ENCODE peak calls at places on chromosomes 11 and 22, in six cellular contexts. L, Y, Z, X, P and G are unnamed samples.

GRCh38 chr11:8913961-8914660 is 3.1 kb downstream of the AKIP1 start:
- DNase-seq in L (peak; percentile 62), Y (peak; percentile 27), P (peak; percentile 36), X (no peak), Z (peak; percentile 36), G (no peak)

GRCh38 chr22:47055461-47055860 is 293.0 kb downstream of the TBC1D22A start:
- DNase-seq in X (no peak), Y (no peak), L (no peak), Z (no peak), P (no peak), G (no peak)

GRCh38 chr11:13145461-13145860 is 132.1 kb upstream of the BMAL1 start:
- DNase-seq in P (no peak), Y (no peak), L (no peak), X (no peak), Z (no peak), G (no peak)

GRCh38 chr11:47918882-47919495 is 61.4 kb upstream of the PTPRJ start:
- DNase-seq in P (no peak), Y (no peak), X (no peak), L (no peak), Z (no peak), G (peak; percentile 66)

GRCh38 chr11:32829680-32830412 is at the start of gene PRRG4:
- DNase-seq in P (peak; percentile 88), X (peak; percentile 29), L (peak; percentile 80), Y (peak; percentile 7), Z (no peak), G (peak; percentile 95)

GRCh38 chr11:35412285-35412684 is 7.1 kb downstream of the SLC1A2 start:
- DNase-seq in L (no peak), Z (no peak), Y (no peak), X (no peak), P (no peak), G (no peak)

GRCh38 chr11:95360382-95360781 is 129.4 kb upstream of the SESN3 start:
- DNase-seq in P (no peak), X (no peak), Y (no peak), Z (no peak), L (no peak), G (no peak)

GRCh38 chr22:28369849-28370248 is 309.8 kb downstream of the TTC28 start:
- DNase-seq in P (no peak), X (no peak), Y (no peak), L (no peak), Z (no peak), G (no peak)

GRCh38 chr11:8807544-8808225 is 103.3 kb upstream of the AKIP1 start:
- DNase-seq in X (no peak), P (no peak), Y (no peak), L (no peak), Z (no peak), G (no peak)

GRCh38 chr22:23398701-23399366 is 181.3 kb downstream of the IGLL1 start:
- DNase-seq in P (no peak), X (no peak), L (no peak), Y (no peak), Z (no peak), G (no peak)

GRCh38 chr22:19991395-19991644 is 25.3 kb downstream of the ARVCF start:
- DNase-seq in Y (no peak), P (no peak), X (no peak), L (no peak), Z (no peak), G (no peak)

GRCh38 chr22:23219787-23220484 is 39.6 kb downstream of the BCR start:
- DNase-seq in Y (peak; percentile 22), L (no peak), X (no peak), Z (peak; percentile 53), P (peak; percentile 64), G (peak; percentile 33)

GRCh38 chr11:75852406-75853017 is 37.5 kb downstream of the UVRAG start:
- DNase-seq in Z (no peak), L (no peak), P (no peak), Y (no peak), X (no peak), G (no peak)

GRCh38 chr22:36136475-36136874 is 24.1 kb downstream of the APOL3 start:
- DNase-seq in L (no peak), Y (no peak), X (no peak), Z (peak; percentile 11), P (no peak), G (no peak)

GRCh38 chr11:112321521-112322172 is 61.0 kb upstream of the PLET1 start:
- DNase-seq in Z (peak; percentile 32), P (peak; percentile 73), Y (peak; percentile 10), L (no peak), X (no peak), G (peak; percentile 80)

GRCh38 chr11:2928605-2929510 is at the start of gene PHLDA2:
- DNase-seq in Y (peak; percentile 54), X (no peak), L (no peak), P (peak; percentile 81), Z (peak; percentile 59), G (no peak)

GRCh38 chr11:10426475-10426874 is 28.6 kb upstream of the AMPD3 start:
- DNase-seq in L (no peak), Z (no peak), P (no peak), Y (no peak), X (no peak), G (no peak)

GRCh38 chr11:36057372-36058045 is 113.6 kb downstream of the LDLRAD3 start:
- DNase-seq in L (no peak), Z (peak; percentile 42), X (no peak), Y (no peak), P (no peak), G (no peak)